ENCODE peak calls at places on chromosomes 2 and 18, in seven cellular contexts. One of them, this sample, is unnamed.

GRCh38 chr2:205650450-205650849 is 31.9 kb upstream of the NRP2 start:
- DNase-seq in psoas muscle: no peak
- DNase-seq in stimulated activated CD8-positive, alpha-beta memory T cell treated with anti-CD3 and anti-CD28 coated beads, Interleukin-7, amount 100 ng/mL, for 24 hours: no peak
- DNase-seq in GM13976: no peak
- DNase-seq in lower lobe of right lung: no peak
- DNase-seq in activated naive CD4-positive, alpha-beta T cell: no peak
- DNase-seq in fibroblast of the conjunctiva: peak
- DNase-seq in this sample: peak

GRCh38 chr2:28716265-28716865 is 35.3 kb upstream of the PPP1CB start:
- DNase-seq in stimulated activated CD8-positive, alpha-beta memory T cell treated with anti-CD3 and anti-CD28 coated beads, Interleukin-7, amount 100 ng/mL, for 24 hours: no peak
- DNase-seq in fibroblast of the conjunctiva: peak
- DNase-seq in psoas muscle: peak
- DNase-seq in GM13976: peak
- DNase-seq in activated naive CD4-positive, alpha-beta T cell: no peak
- DNase-seq in lower lobe of right lung: no peak
- DNase-seq in this sample: no peak

GRCh38 chr2:158955974-158956373 is 12.5 kb upstream of the TANC1 start:
- DNase-seq in activated naive CD4-positive, alpha-beta T cell: no peak
- DNase-seq in fibroblast of the conjunctiva: no peak
- DNase-seq in GM13976: no peak
- DNase-seq in lower lobe of right lung: no peak
- DNase-seq in psoas muscle: no peak
- DNase-seq in stimulated activated CD8-positive, alpha-beta memory T cell treated with anti-CD3 and anti-CD28 coated beads, Interleukin-7, amount 100 ng/mL, for 24 hours: no peak
- DNase-seq in this sample: no peak

GRCh38 chr2:214731008-214731407 is 78.5 kb downstream of the BARD1 start:
- DNase-seq in fibroblast of the conjunctiva: no peak
- DNase-seq in GM13976: no peak
- DNase-seq in lower lobe of right lung: no peak
- DNase-seq in activated naive CD4-positive, alpha-beta T cell: no peak
- DNase-seq in psoas muscle: no peak
- DNase-seq in stimulated activated CD8-positive, alpha-beta memory T cell treated with anti-CD3 and anti-CD28 coated beads, Interleukin-7, amount 100 ng/mL, for 24 hours: no peak
- DNase-seq in this sample: no peak

GRCh38 chr18:22332590-22332989 is 85.1 kb downstream of the CTAGE1 start:
- DNase-seq in stimulated activated CD8-positive, alpha-beta memory T cell treated with anti-CD3 and anti-CD28 coated beads, Interleukin-7, amount 100 ng/mL, for 24 hours: no peak
- DNase-seq in GM13976: no peak
- DNase-seq in activated naive CD4-positive, alpha-beta T cell: no peak
- DNase-seq in psoas muscle: no peak
- DNase-seq in fibroblast of the conjunctiva: no peak
- DNase-seq in lower lobe of right lung: no peak
- DNase-seq in this sample: no peak

GRCh38 chr2:214801068-214801467 is 8.4 kb downstream of the BARD1 start:
- DNase-seq in stimulated activated CD8-positive, alpha-beta memory T cell treated with anti-CD3 and anti-CD28 coated beads, Interleukin-7, amount 100 ng/mL, for 24 hours: no peak
- DNase-seq in lower lobe of right lung: no peak
- DNase-seq in psoas muscle: no peak
- DNase-seq in fibroblast of the conjunctiva: no peak
- DNase-seq in GM13976: no peak
- DNase-seq in activated naive CD4-positive, alpha-beta T cell: no peak
- DNase-seq in this sample: no peak

GRCh38 chr2:7612969-7613368 is 695.8 kb downstream of the RNF144A start:
- DNase-seq in lower lobe of right lung: no peak
- DNase-seq in stimulated activated CD8-positive, alpha-beta memory T cell treated with anti-CD3 and anti-CD28 coated beads, Interleukin-7, amount 100 ng/mL, for 24 hours: no peak
- DNase-seq in psoas muscle: no peak
- DNase-seq in activated naive CD4-positive, alpha-beta T cell: no peak
- DNase-seq in fibroblast of the conjunctiva: peak
- DNase-seq in GM13976: no peak
- DNase-seq in this sample: no peak

GRCh38 chr2:176188969-176189665 is 649 bp downstream of the HOXD1 start:
- DNase-seq in activated naive CD4-positive, alpha-beta T cell: no peak
- DNase-seq in lower lobe of right lung: peak
- DNase-seq in fibroblast of the conjunctiva: no peak
- DNase-seq in psoas muscle: no peak
- DNase-seq in GM13976: peak
- DNase-seq in stimulated activated CD8-positive, alpha-beta memory T cell treated with anti-CD3 and anti-CD28 coated beads, Interleukin-7, amount 100 ng/mL, for 24 hours: no peak
- DNase-seq in this sample: no peak

GRCh38 chr2:99880148-99880983 is 262.0 kb downstream of the AFF3 start:
- DNase-seq in fibroblast of the conjunctiva: no peak
- DNase-seq in activated naive CD4-positive, alpha-beta T cell: no peak
- DNase-seq in lower lobe of right lung: no peak
- DNase-seq in psoas muscle: no peak
- DNase-seq in stimulated activated CD8-positive, alpha-beta memory T cell treated with anti-CD3 and anti-CD28 coated beads, Interleukin-7, amount 100 ng/mL, for 24 hours: no peak
- DNase-seq in GM13976: no peak
- DNase-seq in this sample: no peak

GRCh38 chr18:21450913-21451312 is 149.6 kb downstream of the ESCO1 start:
- DNase-seq in stimulated activated CD8-positive, alpha-beta memory T cell treated with anti-CD3 and anti-CD28 coated beads, Interleukin-7, amount 100 ng/mL, for 24 hours: no peak
- DNase-seq in GM13976: no peak
- DNase-seq in psoas muscle: no peak
- DNase-seq in fibroblast of the conjunctiva: no peak
- DNase-seq in lower lobe of right lung: no peak
- DNase-seq in activated naive CD4-positive, alpha-beta T cell: no peak
- DNase-seq in this sample: no peak

GRCh38 chr2:85792783-85793441 is 39.1 kb downstream of the ATOH8 start:
- DNase-seq in psoas muscle: no peak
- DNase-seq in GM13976: no peak
- DNase-seq in fibroblast of the conjunctiva: peak
- DNase-seq in activated naive CD4-positive, alpha-beta T cell: no peak
- DNase-seq in stimulated activated CD8-positive, alpha-beta memory T cell treated with anti-CD3 and anti-CD28 coated beads, Interleukin-7, amount 100 ng/mL, for 24 hours: no peak
- DNase-seq in lower lobe of right lung: no peak
- DNase-seq in this sample: no peak

GRCh38 chr2:158932246-158932645 is 36.2 kb upstream of the TANC1 start:
- DNase-seq in stimulated activated CD8-positive, alpha-beta memory T cell treated with anti-CD3 and anti-CD28 coated beads, Interleukin-7, amount 100 ng/mL, for 24 hours: no peak
- DNase-seq in fibroblast of the conjunctiva: no peak
- DNase-seq in activated naive CD4-positive, alpha-beta T cell: no peak
- DNase-seq in lower lobe of right lung: no peak
- DNase-seq in psoas muscle: no peak
- DNase-seq in GM13976: no peak
- DNase-seq in this sample: no peak

GRCh38 chr2:11012131-11012693 is 100.5 kb downstream of the KCNF1 start:
- DNase-seq in fibroblast of the conjunctiva: no peak
- DNase-seq in stimulated activated CD8-positive, alpha-beta memory T cell treated with anti-CD3 and anti-CD28 coated beads, Interleukin-7, amount 100 ng/mL, for 24 hours: no peak
- DNase-seq in activated naive CD4-positive, alpha-beta T cell: no peak
- DNase-seq in GM13976: no peak
- DNase-seq in psoas muscle: no peak
- DNase-seq in lower lobe of right lung: no peak
- DNase-seq in this sample: no peak

GRCh38 chr2:192194065-192194865 is 468 bp downstream of the TMEFF2 start:
- DNase-seq in stimulated activated CD8-positive, alpha-beta memory T cell treated with anti-CD3 and anti-CD28 coated beads, Interleukin-7, amount 100 ng/mL, for 24 hours: no peak
- DNase-seq in GM13976: no peak
- DNase-seq in fibroblast of the conjunctiva: no peak
- DNase-seq in psoas muscle: peak
- DNase-seq in activated naive CD4-positive, alpha-beta T cell: no peak
- DNase-seq in lower lobe of right lung: peak
- DNase-seq in this sample: no peak

GRCh38 chr2:241798081-241798630 is 10.8 kb upstream of the NEU4 start:
- DNase-seq in GM13976: peak
- DNase-seq in fibroblast of the conjunctiva: no peak
- DNase-seq in psoas muscle: peak
- DNase-seq in stimulated activated CD8-positive, alpha-beta memory T cell treated with anti-CD3 and anti-CD28 coated beads, Interleukin-7, amount 100 ng/mL, for 24 hours: no peak
- DNase-seq in activated naive CD4-positive, alpha-beta T cell: no peak
- DNase-seq in lower lobe of right lung: peak
- DNase-seq in this sample: no peak

GRCh38 chr2:221360742-221361141 is 211.4 kb downstream of the EPHA4 start:
- DNase-seq in stimulated activated CD8-positive, alpha-beta memory T cell treated with anti-CD3 and anti-CD28 coated beads, Interleukin-7, amount 100 ng/mL, for 24 hours: no peak
- DNase-seq in activated naive CD4-positive, alpha-beta T cell: no peak
- DNase-seq in fibroblast of the conjunctiva: no peak
- DNase-seq in GM13976: no peak
- DNase-seq in lower lobe of right lung: no peak
- DNase-seq in psoas muscle: no peak
- DNase-seq in this sample: no peak

GRCh38 chr2:149747456-149747855 is 159.9 kb upstream of the MMADHC start:
- DNase-seq in GM13976: no peak
- DNase-seq in stimulated activated CD8-positive, alpha-beta memory T cell treated with anti-CD3 and anti-CD28 coated beads, Interleukin-7, amount 100 ng/mL, for 24 hours: no peak
- DNase-seq in psoas muscle: no peak
- DNase-seq in fibroblast of the conjunctiva: no peak
- DNase-seq in activated naive CD4-positive, alpha-beta T cell: no peak
- DNase-seq in lower lobe of right lung: no peak
- DNase-seq in this sample: no peak

GRCh38 chr2:33242845-33243244 is 233.6 kb upstream of the RASGRP3 start:
- DNase-seq in activated naive CD4-positive, alpha-beta T cell: no peak
- DNase-seq in stimulated activated CD8-positive, alpha-beta memory T cell treated with anti-CD3 and anti-CD28 coated beads, Interleukin-7, amount 100 ng/mL, for 24 hours: no peak
- DNase-seq in psoas muscle: no peak
- DNase-seq in fibroblast of the conjunctiva: no peak
- DNase-seq in lower lobe of right lung: no peak
- DNase-seq in GM13976: no peak
- DNase-seq in this sample: no peak

GRCh38 chr2:219769044-219770030 is 141.9 kb downstream of the SLC4A3 start:
- DNase-seq in psoas muscle: peak
- DNase-seq in GM13976: no peak
- DNase-seq in stimulated activated CD8-positive, alpha-beta memory T cell treated with anti-CD3 and anti-CD28 coated beads, Interleukin-7, amount 100 ng/mL, for 24 hours: no peak
- DNase-seq in lower lobe of right lung: no peak
- DNase-seq in activated naive CD4-positive, alpha-beta T cell: no peak
- DNase-seq in fibroblast of the conjunctiva: peak
- DNase-seq in this sample: no peak

GRCh38 chr18:37426536-37427080 is 139.0 kb downstream of the CELF4 start:
- DNase-seq in stimulated activated CD8-positive, alpha-beta memory T cell treated with anti-CD3 and anti-CD28 coated beads, Interleukin-7, amount 100 ng/mL, for 24 hours: no peak
- DNase-seq in fibroblast of the conjunctiva: no peak
- DNase-seq in activated naive CD4-positive, alpha-beta T cell: no peak
- DNase-seq in lower lobe of right lung: no peak
- DNase-seq in psoas muscle: no peak
- DNase-seq in GM13976: no peak
- DNase-seq in this sample: no peak

GRCh38 chr2:191675807-191676667 is 1.9 kb upstream of the NABP1 start:
- DNase-seq in psoas muscle: peak
- DNase-seq in stimulated activated CD8-positive, alpha-beta memory T cell treated with anti-CD3 and anti-CD28 coated beads, Interleukin-7, amount 100 ng/mL, for 24 hours: peak
- DNase-seq in lower lobe of right lung: peak
- DNase-seq in GM13976: peak
- DNase-seq in activated naive CD4-positive, alpha-beta T cell: peak
- DNase-seq in fibroblast of the conjunctiva: no peak
- DNase-seq in this sample: no peak

GRCh38 chr18:75132068-75132467 is 76.9 kb downstream of the PTGR3 start:
- DNase-seq in lower lobe of right lung: no peak
- DNase-seq in stimulated activated CD8-positive, alpha-beta memory T cell treated with anti-CD3 and anti-CD28 coated beads, Interleukin-7, amount 100 ng/mL, for 24 hours: no peak
- DNase-seq in activated naive CD4-positive, alpha-beta T cell: no peak
- DNase-seq in GM13976: no peak
- DNase-seq in fibroblast of the conjunctiva: no peak
- DNase-seq in psoas muscle: no peak
- DNase-seq in this sample: no peak

GRCh38 chr2:42116195-42117181 is 52.7 kb upstream of the EML4 start:
- DNase-seq in GM13976: no peak
- DNase-seq in stimulated activated CD8-positive, alpha-beta memory T cell treated with anti-CD3 and anti-CD28 coated beads, Interleukin-7, amount 100 ng/mL, for 24 hours: no peak
- DNase-seq in fibroblast of the conjunctiva: no peak
- DNase-seq in lower lobe of right lung: no peak
- DNase-seq in psoas muscle: no peak
- DNase-seq in activated naive CD4-positive, alpha-beta T cell: no peak
- DNase-seq in this sample: no peak

GRCh38 chr2:196725218-196725617 is 74.3 kb downstream of the GTF3C3 start:
- DNase-seq in activated naive CD4-positive, alpha-beta T cell: no peak
- DNase-seq in lower lobe of right lung: no peak
- DNase-seq in fibroblast of the conjunctiva: no peak
- DNase-seq in psoas muscle: no peak
- DNase-seq in stimulated activated CD8-positive, alpha-beta memory T cell treated with anti-CD3 and anti-CD28 coated beads, Interleukin-7, amount 100 ng/mL, for 24 hours: no peak
- DNase-seq in GM13976: no peak
- DNase-seq in this sample: no peak

GRCh38 chr2:30040147-30040546 is 106.7 kb upstream of the YPEL5 start:
- DNase-seq in psoas muscle: no peak
- DNase-seq in stimulated activated CD8-positive, alpha-beta memory T cell treated with anti-CD3 and anti-CD28 coated beads, Interleukin-7, amount 100 ng/mL, for 24 hours: no peak
- DNase-seq in GM13976: no peak
- DNase-seq in fibroblast of the conjunctiva: no peak
- DNase-seq in lower lobe of right lung: no peak
- DNase-seq in activated naive CD4-positive, alpha-beta T cell: no peak
- DNase-seq in this sample: no peak

GRCh38 chr2:12791906-12792305 is 75.2 kb downstream of the TRIB2 start:
- DNase-seq in lower lobe of right lung: no peak
- DNase-seq in activated naive CD4-positive, alpha-beta T cell: no peak
- DNase-seq in GM13976: no peak
- DNase-seq in stimulated activated CD8-positive, alpha-beta memory T cell treated with anti-CD3 and anti-CD28 coated beads, Interleukin-7, amount 100 ng/mL, for 24 hours: no peak
- DNase-seq in fibroblast of the conjunctiva: no peak
- DNase-seq in psoas muscle: no peak
- DNase-seq in this sample: no peak

GRCh38 chr2:43491070-43491639 is 104.7 kb downstream of the THADA start:
- DNase-seq in lower lobe of right lung: no peak
- DNase-seq in GM13976: no peak
- DNase-seq in fibroblast of the conjunctiva: no peak
- DNase-seq in stimulated activated CD8-positive, alpha-beta memory T cell treated with anti-CD3 and anti-CD28 coated beads, Interleukin-7, amount 100 ng/mL, for 24 hours: no peak
- DNase-seq in psoas muscle: no peak
- DNase-seq in activated naive CD4-positive, alpha-beta T cell: no peak
- DNase-seq in this sample: no peak

GRCh38 chr2:125490308-125490707 is 1165.7 kb upstream of the GYPC start:
- DNase-seq in stimulated activated CD8-positive, alpha-beta memory T cell treated with anti-CD3 and anti-CD28 coated beads, Interleukin-7, amount 100 ng/mL, for 24 hours: no peak
- DNase-seq in lower lobe of right lung: no peak
- DNase-seq in psoas muscle: no peak
- DNase-seq in GM13976: no peak
- DNase-seq in fibroblast of the conjunctiva: no peak
- DNase-seq in activated naive CD4-positive, alpha-beta T cell: no peak
- DNase-seq in this sample: no peak

GRCh38 chr18:36499938-36500337 is 202.4 kb downstream of the FHOD3 start:
- DNase-seq in activated naive CD4-positive, alpha-beta T cell: no peak
- DNase-seq in psoas muscle: no peak
- DNase-seq in GM13976: peak
- DNase-seq in fibroblast of the conjunctiva: no peak
- DNase-seq in lower lobe of right lung: no peak
- DNase-seq in stimulated activated CD8-positive, alpha-beta memory T cell treated with anti-CD3 and anti-CD28 coated beads, Interleukin-7, amount 100 ng/mL, for 24 hours: no peak
- DNase-seq in this sample: no peak

GRCh38 chr2:2850218-2850850 is 519.3 kb upstream of the MYT1L start:
- DNase-seq in GM13976: no peak
- DNase-seq in psoas muscle: no peak
- DNase-seq in activated naive CD4-positive, alpha-beta T cell: no peak
- DNase-seq in fibroblast of the conjunctiva: no peak
- DNase-seq in stimulated activated CD8-positive, alpha-beta memory T cell treated with anti-CD3 and anti-CD28 coated beads, Interleukin-7, amount 100 ng/mL, for 24 hours: no peak
- DNase-seq in lower lobe of right lung: no peak
- DNase-seq in this sample: no peak